ENCODE peak calls at places on chromosome 9, in eight cellular contexts. X, F, O, P, A, U, R and H are unnamed samples.
A peak's percentile ranks its signal among the peaks of the same experiment; 100 is the strongest.

GRCh38 chr9:80285325-80285724 is 713.6 kb downstream of the TLE4 start:
- DNase-seq in X (no peak), O (no peak), R (no peak), U (no peak), F (peak; percentile 7), A (no peak), P (no peak), H (no peak)

GRCh38 chr9:137672907-137673791 is 54.3 kb downstream of the EHMT1 start:
- DNase-seq in F (peak; percentile 79), P (no peak), O (peak; percentile 62), X (peak; percentile 52), R (no peak), U (peak; percentile 50), A (peak; percentile 40), H (peak; percentile 52)

GRCh38 chr9:3906437-3907213 is 380.8 kb upstream of the RFX3 start:
- DNase-seq in R (no peak), F (peak; percentile 95), X (no peak), P (no peak), O (no peak), U (no peak), A (no peak), H (no peak)

GRCh38 chr9:130882696-130883225 is 13.9 kb downstream of the QRFP start:
- DNase-seq in P (no peak), U (no peak), F (no peak), O (no peak), A (no peak), X (no peak), R (no peak), H (no peak)

GRCh38 chr9:131214931-131215330 is 61.4 kb downstream of the FAM78A start:
- DNase-seq in A (no peak), R (no peak), F (no peak), P (no peak), U (no peak), O (no peak), X (no peak), H (no peak)

GRCh38 chr9:120914410-120914809 is 12.2 kb downstream of the TRAF1 start:
- DNase-seq in O (no peak), A (no peak), U (no peak), F (no peak), P (no peak), R (no peak), X (no peak), H (peak; percentile 73)

GRCh38 chr9:15299374-15299939 is 7.6 kb downstream of the TTC39B start:
- DNase-seq in F (no peak), A (no peak), O (no peak), X (no peak), R (no peak), U (no peak), P (no peak), H (no peak)

GRCh38 chr9:125761685-125762084 is 14.5 kb downstream of the PBX3 start:
- DNase-seq in O (no peak), U (no peak), P (no peak), A (no peak), F (no peak), X (no peak), R (no peak), H (no peak)

GRCh38 chr9:86281577-86282076 is 711 bp downstream of the ISCA1 start:
- DNase-seq in X (no peak), F (no peak), O (no peak), U (no peak), A (no peak), R (no peak), P (peak; percentile 28), H (no peak)

GRCh38 chr9:134681061-134681661 is 39.6 kb downstream of the COL5A1 start:
- DNase-seq in O (no peak), A (no peak), R (no peak), P (no peak), U (no peak), X (no peak), F (peak; percentile 44), H (no peak)

GRCh38 chr9:136205707-136205992 is 722 bp upstream of the LHX3 start:
- DNase-seq in F (no peak), X (no peak), P (no peak), R (no peak), A (no peak), U (no peak), O (no peak), H (no peak)

GRCh38 chr9:93595861-93596365 is 19.5 kb downstream of the PHF2 start:
- DNase-seq in F (no peak), O (no peak), U (no peak), A (no peak), P (no peak), X (no peak), R (peak; percentile 61), H (no peak)

GRCh38 chr9:115593587-115594091 is 475.7 kb upstream of the TNC start:
- DNase-seq in O (peak; percentile 7), R (no peak), P (no peak), X (peak; percentile 22), F (peak; percentile 78), U (no peak), A (no peak), H (no peak)

GRCh38 chr9:126523621-126524111 is 90.1 kb upstream of the LMX1B start:
- DNase-seq in U (no peak), R (no peak), O (no peak), P (no peak), X (no peak), A (no peak), F (no peak), H (no peak)

GRCh38 chr9:106648799-106649198 is 214.2 kb upstream of the ZNF462 start:
- DNase-seq in O (no peak), R (no peak), A (no peak), P (no peak), F (peak; percentile 13), U (no peak), X (no peak), H (no peak)

GRCh38 chr9:106649664-106650063 is 213.3 kb upstream of the ZNF462 start:
- DNase-seq in X (no peak), U (no peak), F (no peak), O (no peak), P (no peak), R (no peak), A (no peak), H (no peak)

GRCh38 chr9:106657951-106658350 is 205.0 kb upstream of the ZNF462 start:
- DNase-seq in X (no peak), A (no peak), P (no peak), R (no peak), F (no peak), O (no peak), U (no peak), H (no peak)

GRCh38 chr9:106655966-106656365 is 207.0 kb upstream of the ZNF462 start:
- DNase-seq in R (no peak), X (no peak), U (no peak), P (no peak), F (no peak), A (no peak), O (no peak), H (no peak)

DNA sequence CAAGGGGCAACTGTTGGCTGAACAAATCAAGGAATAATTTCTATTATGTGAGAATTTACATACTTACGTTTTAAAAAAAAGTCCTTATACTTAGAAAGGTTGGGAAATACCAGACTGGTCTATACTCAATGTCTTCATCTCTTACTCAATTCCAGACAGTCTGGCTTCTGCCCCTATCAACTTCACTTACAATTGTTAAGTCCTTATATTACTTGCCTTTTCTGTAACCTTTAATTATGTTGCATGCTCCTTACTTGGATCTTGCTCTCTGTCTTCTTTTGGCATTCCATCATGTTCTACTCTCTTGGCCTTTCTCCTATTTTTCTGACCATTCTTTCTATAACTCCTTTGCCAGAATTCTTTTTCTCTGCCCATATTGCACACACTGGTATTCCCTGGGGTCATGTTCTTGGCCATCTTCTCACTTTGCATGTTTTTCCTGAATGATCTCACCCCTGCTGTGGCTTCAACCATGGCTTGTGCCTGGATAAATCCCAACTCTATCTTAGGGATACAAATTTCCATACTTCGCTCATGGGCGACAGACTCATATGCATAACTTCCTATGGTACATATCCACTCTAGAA is 209.8 kb upstream of the ZNF462 start:
- DNase-seq in A (no peak), P (no peak), F (no peak), O (no peak), X (no peak), R (no peak), U (no peak), H (no peak)
- H3K4me3 ChIP-seq in A (no peak overlapping the region), P (no peak overlapping the region), F (no peak overlapping the region), O (no peak overlapping the region), X (no peak overlapping the region), R (no peak overlapping the region), U (no peak overlapping the region), H (no peak overlapping the region)

GRCh38 chr9:101064206-101064605 is 35.7 kb downstream of the PLPPR1 start:
- DNase-seq in F (no peak), X (no peak), U (no peak), R (no peak), P (no peak), A (no peak), O (no peak), H (no peak)
- TF ChIP-seq POLR2A in F (no peak), X (no peak), U (no peak), R (no peak), P (no peak), A (no peak), O (no peak), H (no peak)

GRCh38 chr9:20563917-20564316 is 58.4 kb downstream of the MLLT3 start:
- DNase-seq in X (no peak), R (no peak), O (no peak), F (no peak), A (no peak), P (no peak), U (no peak), H (no peak)

GRCh38 chr9:20559236-20559896 is 62.9 kb downstream of the MLLT3 start:
- DNase-seq in U (peak; percentile 26), A (no peak), X (no peak), F (peak; percentile 29), O (no peak), P (no peak), R (no peak), H (no peak)

GRCh38 chr9:20558609-20559016 is 63.7 kb downstream of the MLLT3 start:
- DNase-seq in X (no peak), O (no peak), F (peak; percentile 93), U (no peak), P (no peak), A (no peak), R (no peak), H (peak; percentile 20)

GRCh38 chr9:20562051-20562450 is 60.2 kb downstream of the MLLT3 start:
- DNase-seq in O (no peak), F (peak; percentile 26), R (no peak), P (no peak), U (no peak), A (no peak), X (no peak), H (no peak)

DNA sequence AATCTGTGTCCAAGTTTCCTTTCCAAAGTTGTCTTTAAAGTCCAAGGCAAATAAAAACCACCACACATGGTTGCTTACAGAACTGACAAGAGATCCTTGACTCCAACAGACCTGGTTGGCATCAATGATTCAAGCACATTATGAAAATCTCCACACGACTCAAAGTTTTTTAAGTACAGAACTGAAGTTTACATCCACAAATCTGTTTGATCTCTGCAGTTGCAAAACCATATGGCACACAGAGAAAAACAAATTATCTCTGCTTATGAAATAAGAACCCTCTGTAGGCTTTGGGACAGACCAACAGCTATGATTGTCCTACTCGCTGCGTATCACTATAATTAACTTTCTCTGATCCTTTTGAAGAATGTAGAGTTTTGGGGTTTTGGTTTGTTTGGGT is 60.8 kb downstream of the MLLT3 start:
- DNase-seq in X (no peak), R (no peak), U (no peak), O (no peak), F (no peak), P (no peak), A (no peak), H (no peak)
- H3K4me1 ChIP-seq in X (no peaks in the 10 kb centered on the region), R (peaks cover 12% of the 10 kb centered on the region), U (peaks cover 78% of the 10 kb centered on the region), O (peaks cover 24% of the 10 kb centered on the region), F (peaks cover 12% of the 10 kb centered on the region), P (peaks cover 75% of the 10 kb centered on the region), A (peaks cover 33% of the 10 kb centered on the region), H (peaks cover 8% of the 10 kb centered on the region)

GRCh38 chr9:124197177-124198095 is 60.3 kb upstream of the NEK6 start:
- DNase-seq in A (peak; percentile 20), O (no peak), F (no peak), X (no peak), R (no peak), U (no peak), P (peak; percentile 32), H (no peak)
- H3K4me3 ChIP-seq in A (no peak overlapping the region), O (no peak overlapping the region), F (no peak overlapping the region), X (no peak overlapping the region), R (no peak overlapping the region), U (no peak overlapping the region), P (no peak overlapping the region), H (no peak overlapping the region)